ENCODE peak calls at places on chromosome 9, in nine cellular contexts. One of them, this sample, is unnamed.

GRCh38 chr9:88694625-88695024 is 159.6 kb downstream of the NXNL2 start:
- DNase-seq in G401: no peak
- DNase-seq in stimulated activated CD8-positive, alpha-beta memory T cell treated with anti-CD3 and anti-CD28 coated beads, Interleukin-7, amount 100 ng/mL, for 24 hours: no peak
- DNase-seq in stimulated activated CD4-positive, alpha-beta T cell treated with anti-CD3 and anti-CD28 coated beads, Interleukin-1b, Interleukin-23, amount 100 ng/mL, for 4 hours: no peak
- DNase-seq in ELF-1: no peak
- DNase-seq in AG10803: peak
- DNase-seq in CD8-positive, alpha-beta memory T cell: no peak
- DNase-seq in A549: no peak
- DNase-seq in activated CD8-positive, alpha-beta memory T cell treated with anti-CD3 and anti-CD28 coated beads for 24 hours: no peak
- DNase-seq in this sample: no peak

GRCh38 chr9:133944746-133945135 is 47.4 kb downstream of the VAV2 start:
- DNase-seq in G401: no peak
- DNase-seq in stimulated activated CD8-positive, alpha-beta memory T cell treated with anti-CD3 and anti-CD28 coated beads, Interleukin-7, amount 100 ng/mL, for 24 hours: no peak
- DNase-seq in stimulated activated CD4-positive, alpha-beta T cell treated with anti-CD3 and anti-CD28 coated beads, Interleukin-1b, Interleukin-23, amount 100 ng/mL, for 4 hours: no peak
- DNase-seq in ELF-1: peak
- DNase-seq in AG10803: no peak
- DNase-seq in CD8-positive, alpha-beta memory T cell: no peak
- DNase-seq in A549: no peak
- DNase-seq in activated CD8-positive, alpha-beta memory T cell treated with anti-CD3 and anti-CD28 coated beads for 24 hours: no peak
- DNase-seq in this sample: no peak

GRCh38 chr9:72326643-72327042 is 38.4 kb downstream of the ZFAND5 start:
- DNase-seq in G401: no peak
- DNase-seq in stimulated activated CD8-positive, alpha-beta memory T cell treated with anti-CD3 and anti-CD28 coated beads, Interleukin-7, amount 100 ng/mL, for 24 hours: no peak
- DNase-seq in stimulated activated CD4-positive, alpha-beta T cell treated with anti-CD3 and anti-CD28 coated beads, Interleukin-1b, Interleukin-23, amount 100 ng/mL, for 4 hours: no peak
- DNase-seq in ELF-1: no peak
- DNase-seq in AG10803: peak
- DNase-seq in CD8-positive, alpha-beta memory T cell: no peak
- DNase-seq in A549: no peak
- DNase-seq in activated CD8-positive, alpha-beta memory T cell treated with anti-CD3 and anti-CD28 coated beads for 24 hours: no peak
- DNase-seq in this sample: no peak

GRCh38 chr9:91187965-91188344 is 173.8 kb downstream of the AUH start:
- DNase-seq in G401: no peak
- DNase-seq in stimulated activated CD8-positive, alpha-beta memory T cell treated with anti-CD3 and anti-CD28 coated beads, Interleukin-7, amount 100 ng/mL, for 24 hours: no peak
- DNase-seq in stimulated activated CD4-positive, alpha-beta T cell treated with anti-CD3 and anti-CD28 coated beads, Interleukin-1b, Interleukin-23, amount 100 ng/mL, for 4 hours: no peak
- DNase-seq in ELF-1: peak
- DNase-seq in AG10803: peak
- DNase-seq in CD8-positive, alpha-beta memory T cell: no peak
- DNase-seq in A549: no peak
- DNase-seq in activated CD8-positive, alpha-beta memory T cell treated with anti-CD3 and anti-CD28 coated beads for 24 hours: peak
- DNase-seq in this sample: no peak

GRCh38 chr9:124399323-124399962 is 15.8 kb downstream of the PSMB7 start:
- DNase-seq in G401: no peak
- DNase-seq in stimulated activated CD8-positive, alpha-beta memory T cell treated with anti-CD3 and anti-CD28 coated beads, Interleukin-7, amount 100 ng/mL, for 24 hours: no peak
- DNase-seq in stimulated activated CD4-positive, alpha-beta T cell treated with anti-CD3 and anti-CD28 coated beads, Interleukin-1b, Interleukin-23, amount 100 ng/mL, for 4 hours: no peak
- DNase-seq in ELF-1: peak
- DNase-seq in AG10803: peak
- DNase-seq in CD8-positive, alpha-beta memory T cell: no peak
- DNase-seq in A549: no peak
- DNase-seq in activated CD8-positive, alpha-beta memory T cell treated with anti-CD3 and anti-CD28 coated beads for 24 hours: no peak
- DNase-seq in this sample: no peak

GRCh38 chr9:91800473-91800872 is 149.6 kb downstream of the ROR2 start:
- DNase-seq in G401: no peak
- DNase-seq in stimulated activated CD8-positive, alpha-beta memory T cell treated with anti-CD3 and anti-CD28 coated beads, Interleukin-7, amount 100 ng/mL, for 24 hours: no peak
- DNase-seq in stimulated activated CD4-positive, alpha-beta T cell treated with anti-CD3 and anti-CD28 coated beads, Interleukin-1b, Interleukin-23, amount 100 ng/mL, for 4 hours: no peak
- DNase-seq in ELF-1: no peak
- DNase-seq in AG10803: no peak
- DNase-seq in CD8-positive, alpha-beta memory T cell: no peak
- DNase-seq in A549: no peak
- DNase-seq in activated CD8-positive, alpha-beta memory T cell treated with anti-CD3 and anti-CD28 coated beads for 24 hours: peak
- DNase-seq in this sample: no peak

GRCh38 chr9:90826326-90827020 is 24.9 kb downstream of the SYK start:
- DNase-seq in G401: no peak
- DNase-seq in stimulated activated CD8-positive, alpha-beta memory T cell treated with anti-CD3 and anti-CD28 coated beads, Interleukin-7, amount 100 ng/mL, for 24 hours: no peak
- DNase-seq in stimulated activated CD4-positive, alpha-beta T cell treated with anti-CD3 and anti-CD28 coated beads, Interleukin-1b, Interleukin-23, amount 100 ng/mL, for 4 hours: no peak
- DNase-seq in ELF-1: no peak
- DNase-seq in AG10803: no peak
- DNase-seq in CD8-positive, alpha-beta memory T cell: no peak
- DNase-seq in A549: no peak
- DNase-seq in activated CD8-positive, alpha-beta memory T cell treated with anti-CD3 and anti-CD28 coated beads for 24 hours: peak
- DNase-seq in this sample: no peak

GRCh38 chr9:133950916-133951231 is 41.2 kb downstream of the VAV2 start:
- DNase-seq in G401: no peak
- DNase-seq in stimulated activated CD8-positive, alpha-beta memory T cell treated with anti-CD3 and anti-CD28 coated beads, Interleukin-7, amount 100 ng/mL, for 24 hours: no peak
- DNase-seq in stimulated activated CD4-positive, alpha-beta T cell treated with anti-CD3 and anti-CD28 coated beads, Interleukin-1b, Interleukin-23, amount 100 ng/mL, for 4 hours: no peak
- DNase-seq in ELF-1: no peak
- DNase-seq in AG10803: no peak
- DNase-seq in CD8-positive, alpha-beta memory T cell: no peak
- DNase-seq in A549: no peak
- DNase-seq in activated CD8-positive, alpha-beta memory T cell treated with anti-CD3 and anti-CD28 coated beads for 24 hours: no peak
- DNase-seq in this sample: no peak

GRCh38 chr9:14031761-14032279 is 282.1 kb downstream of the NFIB start:
- DNase-seq in G401: no peak
- DNase-seq in stimulated activated CD8-positive, alpha-beta memory T cell treated with anti-CD3 and anti-CD28 coated beads, Interleukin-7, amount 100 ng/mL, for 24 hours: no peak
- DNase-seq in stimulated activated CD4-positive, alpha-beta T cell treated with anti-CD3 and anti-CD28 coated beads, Interleukin-1b, Interleukin-23, amount 100 ng/mL, for 4 hours: no peak
- DNase-seq in ELF-1: no peak
- DNase-seq in AG10803: no peak
- DNase-seq in CD8-positive, alpha-beta memory T cell: no peak
- DNase-seq in A549: no peak
- DNase-seq in activated CD8-positive, alpha-beta memory T cell treated with anti-CD3 and anti-CD28 coated beads for 24 hours: no peak
- DNase-seq in this sample: no peak

GRCh38 chr9:84493284-84493947 is 152.9 kb upstream of the SLC28A3 start:
- DNase-seq in G401: no peak
- DNase-seq in stimulated activated CD8-positive, alpha-beta memory T cell treated with anti-CD3 and anti-CD28 coated beads, Interleukin-7, amount 100 ng/mL, for 24 hours: no peak
- DNase-seq in stimulated activated CD4-positive, alpha-beta T cell treated with anti-CD3 and anti-CD28 coated beads, Interleukin-1b, Interleukin-23, amount 100 ng/mL, for 4 hours: no peak
- DNase-seq in ELF-1: peak
- DNase-seq in AG10803: no peak
- DNase-seq in CD8-positive, alpha-beta memory T cell: no peak
- DNase-seq in A549: no peak
- DNase-seq in activated CD8-positive, alpha-beta memory T cell treated with anti-CD3 and anti-CD28 coated beads for 24 hours: no peak
- DNase-seq in this sample: peak

GRCh38 chr9:83066771-83067170 is 3.8 kb upstream of the RASEF start:
- DNase-seq in G401: no peak
- DNase-seq in stimulated activated CD8-positive, alpha-beta memory T cell treated with anti-CD3 and anti-CD28 coated beads, Interleukin-7, amount 100 ng/mL, for 24 hours: no peak
- DNase-seq in stimulated activated CD4-positive, alpha-beta T cell treated with anti-CD3 and anti-CD28 coated beads, Interleukin-1b, Interleukin-23, amount 100 ng/mL, for 4 hours: no peak
- DNase-seq in ELF-1: no peak
- DNase-seq in AG10803: peak
- DNase-seq in CD8-positive, alpha-beta memory T cell: no peak
- DNase-seq in A549: no peak
- DNase-seq in activated CD8-positive, alpha-beta memory T cell treated with anti-CD3 and anti-CD28 coated beads for 24 hours: no peak
- DNase-seq in this sample: no peak

GRCh38 chr9:71609453-71609840 is 158.9 kb downstream of the CEMIP2 start:
- DNase-seq in G401: no peak
- DNase-seq in stimulated activated CD8-positive, alpha-beta memory T cell treated with anti-CD3 and anti-CD28 coated beads, Interleukin-7, amount 100 ng/mL, for 24 hours: no peak
- DNase-seq in stimulated activated CD4-positive, alpha-beta T cell treated with anti-CD3 and anti-CD28 coated beads, Interleukin-1b, Interleukin-23, amount 100 ng/mL, for 4 hours: no peak
- DNase-seq in ELF-1: no peak
- DNase-seq in AG10803: no peak
- DNase-seq in CD8-positive, alpha-beta memory T cell: no peak
- DNase-seq in A549: no peak
- DNase-seq in activated CD8-positive, alpha-beta memory T cell treated with anti-CD3 and anti-CD28 coated beads for 24 hours: no peak
- DNase-seq in this sample: no peak

GRCh38 chr9:121568541-121569265 is 69.1 kb upstream of the GGTA1 start:
- DNase-seq in G401: no peak
- DNase-seq in stimulated activated CD8-positive, alpha-beta memory T cell treated with anti-CD3 and anti-CD28 coated beads, Interleukin-7, amount 100 ng/mL, for 24 hours: no peak
- DNase-seq in stimulated activated CD4-positive, alpha-beta T cell treated with anti-CD3 and anti-CD28 coated beads, Interleukin-1b, Interleukin-23, amount 100 ng/mL, for 4 hours: no peak
- DNase-seq in ELF-1: no peak
- DNase-seq in AG10803: peak
- DNase-seq in CD8-positive, alpha-beta memory T cell: no peak
- DNase-seq in A549: no peak
- DNase-seq in activated CD8-positive, alpha-beta memory T cell treated with anti-CD3 and anti-CD28 coated beads for 24 hours: no peak
- DNase-seq in this sample: peak

GRCh38 chr9:125377584-125378250 is 116.1 kb downstream of the GAPVD1 start:
- DNase-seq in G401: no peak
- DNase-seq in stimulated activated CD8-positive, alpha-beta memory T cell treated with anti-CD3 and anti-CD28 coated beads, Interleukin-7, amount 100 ng/mL, for 24 hours: no peak
- DNase-seq in stimulated activated CD4-positive, alpha-beta T cell treated with anti-CD3 and anti-CD28 coated beads, Interleukin-1b, Interleukin-23, amount 100 ng/mL, for 4 hours: no peak
- DNase-seq in ELF-1: no peak
- DNase-seq in AG10803: no peak
- DNase-seq in CD8-positive, alpha-beta memory T cell: no peak
- DNase-seq in A549: no peak
- DNase-seq in activated CD8-positive, alpha-beta memory T cell treated with anti-CD3 and anti-CD28 coated beads for 24 hours: no peak
- DNase-seq in this sample: no peak

GRCh38 chr9:71446499-71447411 is 321.6 kb downstream of the CEMIP2 start:
- DNase-seq in G401: peak
- DNase-seq in stimulated activated CD8-positive, alpha-beta memory T cell treated with anti-CD3 and anti-CD28 coated beads, Interleukin-7, amount 100 ng/mL, for 24 hours: peak
- DNase-seq in stimulated activated CD4-positive, alpha-beta T cell treated with anti-CD3 and anti-CD28 coated beads, Interleukin-1b, Interleukin-23, amount 100 ng/mL, for 4 hours: peak
- DNase-seq in ELF-1: peak
- DNase-seq in AG10803: peak
- DNase-seq in CD8-positive, alpha-beta memory T cell: no peak
- DNase-seq in A549: peak
- DNase-seq in activated CD8-positive, alpha-beta memory T cell treated with anti-CD3 and anti-CD28 coated beads for 24 hours: peak
- DNase-seq in this sample: peak

GRCh38 chr9:101366038-101366756 is 18.6 kb downstream of the BAAT start:
- DNase-seq in G401: no peak
- DNase-seq in stimulated activated CD8-positive, alpha-beta memory T cell treated with anti-CD3 and anti-CD28 coated beads, Interleukin-7, amount 100 ng/mL, for 24 hours: no peak
- DNase-seq in stimulated activated CD4-positive, alpha-beta T cell treated with anti-CD3 and anti-CD28 coated beads, Interleukin-1b, Interleukin-23, amount 100 ng/mL, for 4 hours: no peak
- DNase-seq in ELF-1: no peak
- DNase-seq in AG10803: peak
- DNase-seq in CD8-positive, alpha-beta memory T cell: no peak
- DNase-seq in A549: peak
- DNase-seq in activated CD8-positive, alpha-beta memory T cell treated with anti-CD3 and anti-CD28 coated beads for 24 hours: no peak
- DNase-seq in this sample: no peak

This sample was measured in H7.